ENCODE peak calls at places on chromosomes 16 and 17, in ten cellular contexts. One of them, this sample, is unnamed.

GRCh38 chr17:32007463-32008298 is 498 bp downstream of the LRRC37B start:
- DNase-seq in endothelial cell of umbilical vein: peak
- DNase-seq in kidney epithelial cell: no peak
- DNase-seq in thoracic aorta: no peak
- DNase-seq in RWPE1: peak
- DNase-seq in psoas muscle: peak
- DNase-seq in cardiac fibroblast: peak
- DNase-seq in Peyer's patch: peak
- DNase-seq in cardiac muscle cell: peak
- DNase-seq in ovary: peak
- DNase-seq in this sample: peak

GRCh38 chr16:732936-733335 is 6.0 kb downstream of the HAGHL start:
- DNase-seq in endothelial cell of umbilical vein: no peak
- DNase-seq in kidney epithelial cell: no peak
- DNase-seq in thoracic aorta: no peak
- DNase-seq in RWPE1: no peak
- DNase-seq in psoas muscle: no peak
- DNase-seq in cardiac fibroblast: no peak
- DNase-seq in Peyer's patch: no peak
- DNase-seq in cardiac muscle cell: no peak
- DNase-seq in ovary: no peak
- DNase-seq in this sample: no peak

GRCh38 chr16:87550510-87550961 is 51.8 kb upstream of the JPH3 start:
- DNase-seq in endothelial cell of umbilical vein: no peak
- DNase-seq in kidney epithelial cell: no peak
- DNase-seq in thoracic aorta: no peak
- DNase-seq in RWPE1: peak
- DNase-seq in psoas muscle: peak
- DNase-seq in cardiac fibroblast: peak
- DNase-seq in Peyer's patch: peak
- DNase-seq in cardiac muscle cell: peak
- DNase-seq in ovary: peak
- DNase-seq in this sample: peak

GRCh38 chr17:4001048-4001590 is 36.9 kb upstream of the ATP2A3 start:
- DNase-seq in endothelial cell of umbilical vein: no peak
- DNase-seq in kidney epithelial cell: no peak
- DNase-seq in thoracic aorta: no peak
- DNase-seq in RWPE1: no peak
- DNase-seq in psoas muscle: no peak
- DNase-seq in cardiac fibroblast: peak
- DNase-seq in Peyer's patch: peak
- DNase-seq in cardiac muscle cell: no peak
- DNase-seq in ovary: no peak
- DNase-seq in this sample: no peak

GRCh38 chr17:19378416-19379293 is at the start of gene MAPK7:
- DNase-seq in endothelial cell of umbilical vein: no peak
- DNase-seq in kidney epithelial cell: no peak
- DNase-seq in thoracic aorta: no peak
- DNase-seq in RWPE1: no peak
- DNase-seq in psoas muscle: no peak
- DNase-seq in cardiac fibroblast: no peak
- DNase-seq in Peyer's patch: peak
- DNase-seq in cardiac muscle cell: no peak
- DNase-seq in ovary: no peak
- DNase-seq in this sample: no peak

GRCh38 chr16:3444032-3444388 is 530 bp downstream of the NAA60 start:
- DNase-seq in endothelial cell of umbilical vein: peak
- DNase-seq in kidney epithelial cell: no peak
- DNase-seq in thoracic aorta: no peak
- DNase-seq in RWPE1: peak
- DNase-seq in psoas muscle: no peak
- DNase-seq in cardiac fibroblast: peak
- DNase-seq in Peyer's patch: peak
- DNase-seq in cardiac muscle cell: peak
- DNase-seq in ovary: no peak
- DNase-seq in this sample: peak

GRCh38 chr16:17850626-17851265 is 380.0 kb upstream of the XYLT1 start:
- DNase-seq in endothelial cell of umbilical vein: no peak
- DNase-seq in kidney epithelial cell: no peak
- DNase-seq in thoracic aorta: no peak
- DNase-seq in RWPE1: no peak
- DNase-seq in psoas muscle: no peak
- DNase-seq in cardiac fibroblast: no peak
- DNase-seq in Peyer's patch: no peak
- DNase-seq in cardiac muscle cell: no peak
- DNase-seq in ovary: no peak
- DNase-seq in this sample: no peak

GRCh38 chr17:41392278-41392677 is 5.1 kb downstream of the KRT31 start:
- DNase-seq in endothelial cell of umbilical vein: no peak
- DNase-seq in kidney epithelial cell: no peak
- DNase-seq in thoracic aorta: no peak
- DNase-seq in RWPE1: no peak
- DNase-seq in psoas muscle: no peak
- DNase-seq in cardiac fibroblast: peak
- DNase-seq in Peyer's patch: no peak
- DNase-seq in cardiac muscle cell: no peak
- DNase-seq in ovary: no peak
- DNase-seq in this sample: no peak

GRCh38 chr17:41588126-41588810 is 1.6 kb upstream of the KRT14 start:
- DNase-seq in endothelial cell of umbilical vein: no peak
- DNase-seq in kidney epithelial cell: no peak
- DNase-seq in thoracic aorta: no peak
- DNase-seq in RWPE1: peak
- DNase-seq in psoas muscle: no peak
- DNase-seq in cardiac fibroblast: no peak
- DNase-seq in Peyer's patch: no peak
- DNase-seq in cardiac muscle cell: no peak
- DNase-seq in ovary: no peak
- DNase-seq in this sample: no peak

GRCh38 chr17:69761767-69762321 is 313.2 kb upstream of the KCNJ16 start:
- DNase-seq in endothelial cell of umbilical vein: peak
- DNase-seq in kidney epithelial cell: peak
- DNase-seq in thoracic aorta: no peak
- DNase-seq in RWPE1: peak
- DNase-seq in psoas muscle: no peak
- DNase-seq in cardiac fibroblast: peak
- DNase-seq in Peyer's patch: no peak
- DNase-seq in cardiac muscle cell: no peak
- DNase-seq in ovary: no peak
- DNase-seq in this sample: no peak

GRCh38 chr16:50371936-50372595 is 3.3 kb upstream of the BRD7 start:
- DNase-seq in endothelial cell of umbilical vein: no peak
- DNase-seq in kidney epithelial cell: no peak
- DNase-seq in thoracic aorta: no peak
- DNase-seq in RWPE1: no peak
- DNase-seq in psoas muscle: no peak
- DNase-seq in cardiac fibroblast: peak
- DNase-seq in Peyer's patch: no peak
- DNase-seq in cardiac muscle cell: peak
- DNase-seq in ovary: peak
- DNase-seq in this sample: no peak

GRCh38 chr16:17380613-17381012 is 90.1 kb downstream of the XYLT1 start:
- DNase-seq in endothelial cell of umbilical vein: no peak
- DNase-seq in kidney epithelial cell: no peak
- DNase-seq in thoracic aorta: no peak
- DNase-seq in RWPE1: no peak
- DNase-seq in psoas muscle: no peak
- DNase-seq in cardiac fibroblast: peak
- DNase-seq in Peyer's patch: peak
- DNase-seq in cardiac muscle cell: no peak
- DNase-seq in ovary: no peak
- DNase-seq in this sample: no peak

DNA sequence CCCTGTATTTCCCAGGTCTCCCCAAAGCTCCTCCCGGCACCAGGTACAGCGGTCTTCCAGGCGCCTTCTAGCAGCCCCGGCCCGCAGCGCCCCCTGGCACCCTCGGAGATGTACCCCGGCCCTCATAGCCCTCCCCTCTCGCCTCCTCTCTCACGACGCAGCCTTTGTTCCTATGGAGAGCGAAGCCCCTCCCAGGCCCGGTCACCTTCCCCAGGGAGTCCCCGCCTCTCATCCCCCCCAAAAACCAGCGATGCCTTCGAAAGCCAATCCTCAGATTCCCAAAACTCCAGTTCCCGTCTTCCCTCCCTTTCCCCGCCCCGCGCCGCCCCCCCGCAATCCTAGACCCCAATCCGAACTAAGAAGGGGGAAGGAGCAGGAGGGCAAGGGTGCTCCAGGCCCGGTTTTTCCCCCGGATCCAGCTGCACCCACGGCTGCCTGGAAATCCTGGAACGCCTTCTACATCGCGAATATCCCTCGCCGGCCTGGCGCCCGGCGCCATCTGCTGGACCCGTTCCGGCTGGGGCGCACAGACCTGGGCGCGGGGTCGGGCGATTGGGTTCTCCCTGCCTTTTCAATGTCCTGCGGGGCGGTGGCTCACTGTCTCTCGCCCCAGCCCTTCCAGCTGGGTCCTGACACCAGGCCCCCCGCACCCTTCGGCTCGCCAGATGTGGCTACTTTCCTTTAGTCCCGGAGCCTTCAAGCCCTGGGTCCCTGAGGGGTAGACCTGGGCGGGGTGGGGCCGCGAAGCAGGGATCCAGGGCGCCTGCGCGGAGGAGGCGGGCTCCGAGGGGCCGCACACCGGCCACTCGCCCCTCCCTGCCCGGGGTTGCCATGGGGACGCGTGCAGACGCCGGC is at the start of gene DNAH2:
- DNase-seq in endothelial cell of umbilical vein: peak
- DNase-seq in kidney epithelial cell: peak
- DNase-seq in thoracic aorta: peak
- DNase-seq in RWPE1: peak
- DNase-seq in psoas muscle: peak
- DNase-seq in cardiac fibroblast: peak
- DNase-seq in Peyer's patch: peak
- DNase-seq in cardiac muscle cell: peak
- DNase-seq in ovary: peak
- DNase-seq in this sample: no peak
- TF ChIP-seq CTCF in endothelial cell of umbilical vein: peak
- TF ChIP-seq CTCF in kidney epithelial cell: peak
- TF ChIP-seq CTCF in thoracic aorta: peak
- TF ChIP-seq CTCF in RWPE1: peak
- TF ChIP-seq CTCF in psoas muscle: peak
- TF ChIP-seq CTCF in cardiac fibroblast: peak
- TF ChIP-seq CTCF in Peyer's patch: no peak
- TF ChIP-seq CTCF in cardiac muscle cell: peak
- TF ChIP-seq CTCF in ovary: peak
- TF ChIP-seq CTCF in this sample: peak

DNA sequence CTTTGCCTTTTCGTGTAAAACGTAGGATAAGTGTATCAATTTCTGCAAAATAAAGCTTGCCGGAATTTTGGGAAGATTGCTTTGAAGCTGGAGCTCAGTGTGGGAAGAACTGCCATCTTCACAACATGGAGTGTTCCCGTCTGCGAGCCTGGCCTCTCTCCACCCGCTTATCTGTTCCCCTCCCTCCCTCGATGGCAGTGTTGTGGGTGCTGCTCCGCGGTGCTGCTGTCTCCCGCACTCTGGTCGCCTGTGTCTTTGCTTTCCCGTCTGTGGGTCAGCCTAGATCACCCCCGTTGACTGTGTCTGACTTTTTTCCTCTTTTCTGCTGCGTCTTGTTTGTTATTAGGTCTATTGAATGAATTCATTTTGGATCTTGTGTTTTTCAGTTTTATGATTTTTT is 17.0 kb downstream of the ACSF3 start:
- DNase-seq in endothelial cell of umbilical vein: no peak
- DNase-seq in kidney epithelial cell: no peak
- DNase-seq in thoracic aorta: no peak
- DNase-seq in RWPE1: no peak
- DNase-seq in psoas muscle: peak
- DNase-seq in cardiac fibroblast: no peak
- DNase-seq in Peyer's patch: peak
- DNase-seq in cardiac muscle cell: no peak
- DNase-seq in ovary: no peak
- DNase-seq in this sample: no peak
- TF ChIP-seq CTCF in endothelial cell of umbilical vein: no peak
- TF ChIP-seq CTCF in kidney epithelial cell: no peak
- TF ChIP-seq CTCF in thoracic aorta: no peak
- TF ChIP-seq CTCF in RWPE1: no peak
- TF ChIP-seq CTCF in psoas muscle: no peak
- TF ChIP-seq CTCF in cardiac fibroblast: no peak
- TF ChIP-seq CTCF in Peyer's patch: no peak
- TF ChIP-seq CTCF in cardiac muscle cell: no peak
- TF ChIP-seq CTCF in ovary: no peak
- TF ChIP-seq CTCF in this sample: no peak

GRCh38 chr16:10812352-10813122 is 6.1 kb downstream of the TVP23A start:
- DNase-seq in endothelial cell of umbilical vein: no peak
- DNase-seq in kidney epithelial cell: no peak
- DNase-seq in thoracic aorta: no peak
- DNase-seq in RWPE1: no peak
- DNase-seq in psoas muscle: no peak
- DNase-seq in cardiac fibroblast: no peak
- DNase-seq in Peyer's patch: no peak
- DNase-seq in cardiac muscle cell: no peak
- DNase-seq in ovary: no peak
- DNase-seq in this sample: no peak
- TF ChIP-seq CTCF in endothelial cell of umbilical vein: no peak
- TF ChIP-seq CTCF in kidney epithelial cell: no peak
- TF ChIP-seq CTCF in thoracic aorta: no peak
- TF ChIP-seq CTCF in RWPE1: no peak
- TF ChIP-seq CTCF in psoas muscle: no peak
- TF ChIP-seq CTCF in cardiac fibroblast: no peak
- TF ChIP-seq CTCF in Peyer's patch: peak
- TF ChIP-seq CTCF in cardiac muscle cell: no peak
- TF ChIP-seq CTCF in ovary: no peak
- TF ChIP-seq CTCF in this sample: no peak

GRCh38 chr17:50079334-50080095 is 15.6 kb upstream of the PDK2 start:
- DNase-seq in endothelial cell of umbilical vein: peak
- DNase-seq in kidney epithelial cell: no peak
- DNase-seq in thoracic aorta: no peak
- DNase-seq in RWPE1: no peak
- DNase-seq in psoas muscle: no peak
- DNase-seq in cardiac fibroblast: peak
- DNase-seq in Peyer's patch: peak
- DNase-seq in cardiac muscle cell: no peak
- DNase-seq in ovary: no peak
- DNase-seq in this sample: peak
- TF ChIP-seq CTCF in endothelial cell of umbilical vein: peak
- TF ChIP-seq CTCF in kidney epithelial cell: peak
- TF ChIP-seq CTCF in thoracic aorta: peak
- TF ChIP-seq CTCF in RWPE1: peak
- TF ChIP-seq CTCF in psoas muscle: peak
- TF ChIP-seq CTCF in cardiac fibroblast: peak
- TF ChIP-seq CTCF in Peyer's patch: no peak
- TF ChIP-seq CTCF in cardiac muscle cell: peak
- TF ChIP-seq CTCF in ovary: no peak
- TF ChIP-seq CTCF in this sample: peak

This sample was measured in DND-41.